ENCODE peak calls at places on chromosome 7, in six cellular contexts. Z is GM12878, T is K562, M is A549, B is HepG2, K is upper lobe of left lung. O is an unnamed sample.

GRCh38 chr7:55162476-55162875 is 143.7 kb downstream of the EGFR start:
- ATAC-seq in Z (no peak), T (no peak), M (no peak), B (no peak), K (no peak), O (no peak)

GRCh38 chr7:4797858-4798705 is 22.7 kb downstream of the AP5Z1 start:
- ATAC-seq in Z (peak; percentile 92), T (peak; percentile 92), M (peak; percentile 51), B (peak; percentile 76), K (peak; percentile 82), O (peak; percentile 68)

GRCh38 chr7:64182036-64182790 is 24.8 kb upstream of the ZNF735 start:
- ATAC-seq in Z (no peak), T (no peak), M (no peak), B (no peak), K (no peak), O (no peak)

GRCh38 chr7:150568714-150569113 is 1.5 kb downstream of the GIMAP4 start:
- ATAC-seq in Z (no peak), T (no peak), M (no peak), B (no peak), K (no peak), O (no peak)

GRCh38 chr7:158647475-158647792 is 57.2 kb downstream of the NCAPG2 start:
- ATAC-seq in Z (no peak), T (no peak), M (no peak), B (peak; percentile 23), K (no peak), O (no peak)

GRCh38 chr7:135251502-135252327 is 18.1 kb downstream of the STRA8 start:
- ATAC-seq in Z (peak; percentile 80), T (no peak), M (no peak), B (no peak), K (no peak), O (no peak)

GRCh38 chr7:42691030-42691639 is 220.7 kb downstream of the C7orf25 start:
- ATAC-seq in Z (peak; percentile 39), T (peak; percentile 84), M (peak; percentile 82), B (peak; percentile 92), K (peak; percentile 45), O (peak; percentile 52)

GRCh38 chr7:131747625-131748024 is 191.2 kb upstream of the PODXL start:
- ATAC-seq in Z (no peak), T (no peak), M (no peak), B (no peak), K (no peak), O (no peak)

GRCh38 chr7:30057741-30058140 is 29.5 kb downstream of the PLEKHA8 start:
- ATAC-seq in Z (no peak), T (no peak), M (no peak), B (no peak), K (no peak), O (no peak)

GRCh38 chr7:27161214-27161720 is 4.1 kb downstream of the HOXA9 start:
- ATAC-seq in Z (no peak), T (no peak), M (no peak), B (no peak), K (no peak), O (no peak)

GRCh38 chr7:32495298-32496051 is at the start of gene AVL9:
- ATAC-seq in Z (peak; percentile 98), T (peak; percentile 96), M (peak; percentile 97), B (peak; percentile 96), K (peak; percentile 100), O (peak; percentile 99)

GRCh38 chr7:25752967-25753791 is 398.8 kb upstream of the NFE2L3 start:
- ATAC-seq in Z (no peak), T (peak; percentile 45), M (no peak), B (no peak), K (no peak), O (no peak)

GRCh38 chr7:25753837-25754236 is 398.2 kb upstream of the NFE2L3 start:
- ATAC-seq in Z (no peak), T (peak; percentile 25), M (no peak), B (no peak), K (peak; percentile 40), O (no peak)

GRCh38 chr7:25752169-25752568 is 399.8 kb upstream of the NFE2L3 start:
- ATAC-seq in Z (no peak), T (no peak), M (no peak), B (no peak), K (no peak), O (no peak)

GRCh38 chr7:25754751-25755150 is 397.2 kb upstream of the NFE2L3 start:
- ATAC-seq in Z (no peak), T (no peak), M (no peak), B (no peak), K (no peak), O (no peak)

GRCh38 chr7:25754333-25754732 is 397.7 kb upstream of the NFE2L3 start:
- ATAC-seq in Z (no peak), T (no peak), M (no peak), B (no peak), K (no peak), O (peak; percentile 75)
- TF ChIP-seq EP300 in Z (no peak), T (no peak), M (no peak), B (no peak), K (no peak), O (no peak)

DNA sequence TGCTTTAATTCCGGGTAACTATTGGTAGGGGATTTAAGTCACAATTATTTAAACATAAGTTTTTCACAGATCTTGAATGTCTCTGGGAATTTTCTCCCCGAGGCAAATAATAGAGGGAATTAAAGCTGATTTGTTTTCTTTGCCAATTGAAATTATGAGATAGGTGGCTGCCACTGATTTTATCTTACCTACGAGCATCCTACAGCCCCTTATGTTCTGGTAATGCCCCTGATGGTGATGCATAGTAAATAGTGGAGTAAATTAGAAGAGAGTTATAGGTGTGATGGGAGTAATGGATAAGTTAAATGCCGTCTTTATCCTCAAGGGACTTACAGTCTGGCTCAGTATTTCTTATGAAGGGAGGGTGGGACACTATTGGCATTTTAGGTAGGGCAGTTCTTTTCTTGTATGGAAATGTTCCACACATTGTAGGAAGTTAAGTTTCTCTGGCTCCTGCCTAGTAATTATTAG is 58.1 kb downstream of the HDAC9 start:
- ATAC-seq in Z (no peak), T (no peak), M (no peak), B (no peak), K (no peak), O (no peak)
- H3K4me1 ChIP-seq in Z (no peaks in the 10 kb centered on the region), T (no peaks in the 10 kb centered on the region), M (peaks cover 4% of the 10 kb centered on the region), B (no peaks in the 10 kb centered on the region), K (no peaks in the 10 kb centered on the region), O (no peaks in the 10 kb centered on the region)

GRCh38 chr7:48035301-48035966 is at the start of gene C7orf57:
- ATAC-seq in Z (peak; percentile 90), T (peak; percentile 61), M (peak; percentile 98), B (peak; percentile 99), K (peak; percentile 98), O (peak; percentile 98)
- TF ChIP-seq CTCF in Z (no peak), T (no peak), M (peak; percentile 13), B (peak; percentile 77), K (no peak), O (no peak)

GRCh38 chr7:120843121-120843520 is 14.8 kb downstream of the TSPAN12 start:
- ATAC-seq in Z (no peak), T (peak; percentile 23), M (no peak), B (no peak), K (no peak), O (no peak)
- TF ChIP-seq EP300 in Z (no peak), T (no peak), M (no peak), B (no peak), K (no peak), O (no peak)

GRCh38 chr7:133477786-133478185 is 224.9 kb downstream of the EXOC4 start:
- ATAC-seq in Z (no peak), T (no peak), M (no peak), B (no peak), K (no peak), O (no peak)
- H3K4me1 ChIP-seq in Z (no peaks in the 10 kb centered on the region), T (no peaks in the 10 kb centered on the region), M (no peaks in the 10 kb centered on the region), B (peaks cover 7% of the 10 kb centered on the region), K (no peaks in the 10 kb centered on the region), O (no peaks in the 10 kb centered on the region)

DNA sequence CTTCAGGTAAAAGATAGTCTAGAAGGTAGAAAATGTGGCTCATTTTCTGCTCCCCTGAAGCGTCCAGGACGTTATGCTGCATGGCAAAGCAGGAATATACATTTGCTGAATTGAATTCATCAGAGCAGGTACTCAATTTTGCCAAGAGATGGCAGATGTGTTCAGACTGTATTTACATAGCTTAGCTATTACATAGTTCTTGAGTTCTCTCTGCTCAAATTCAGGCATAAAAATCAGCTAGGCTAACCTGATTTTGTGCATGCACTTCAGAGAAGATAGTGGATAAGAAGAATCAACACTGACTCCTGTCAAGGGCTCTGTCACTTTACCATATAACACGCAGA is 209.2 kb upstream of the FAM3C start:
- ATAC-seq in Z (peak; percentile 57), T (peak; percentile 45), M (no peak), B (peak; percentile 71), K (no peak), O (no peak)
- TF ChIP-seq CTCF in Z (no peak), T (peak; percentile 16), M (no peak), B (peak; percentile 42), K (no peak), O (no peak)

DNA sequence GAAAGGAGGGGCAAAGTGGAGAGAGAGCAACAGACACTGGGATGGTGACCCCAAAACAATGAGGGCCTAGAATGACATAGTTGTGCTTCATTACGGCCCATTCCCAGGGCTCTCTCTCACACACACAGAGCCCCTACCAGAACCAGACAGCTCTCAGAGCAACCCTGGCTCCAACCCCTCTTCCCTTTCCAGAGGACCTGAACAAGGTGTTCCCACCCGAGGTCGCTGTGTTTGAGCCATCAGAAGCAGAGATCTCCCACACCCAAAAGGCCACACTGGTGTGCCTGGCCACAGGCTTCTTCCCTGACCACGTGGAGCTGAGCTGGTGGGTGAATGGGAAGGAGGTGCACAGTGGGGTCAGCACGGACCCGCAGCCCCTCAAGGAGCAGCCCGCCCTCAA is 20.7 kb downstream of the PRSS2 start:
- ATAC-seq in Z (no peak), T (no peak), M (no peak), B (no peak), K (no peak), O (no peak)
- TF ChIP-seq EP300 in Z (no peak), T (no peak), M (no peak), B (no peak), K (no peak), O (no peak)

DNA sequence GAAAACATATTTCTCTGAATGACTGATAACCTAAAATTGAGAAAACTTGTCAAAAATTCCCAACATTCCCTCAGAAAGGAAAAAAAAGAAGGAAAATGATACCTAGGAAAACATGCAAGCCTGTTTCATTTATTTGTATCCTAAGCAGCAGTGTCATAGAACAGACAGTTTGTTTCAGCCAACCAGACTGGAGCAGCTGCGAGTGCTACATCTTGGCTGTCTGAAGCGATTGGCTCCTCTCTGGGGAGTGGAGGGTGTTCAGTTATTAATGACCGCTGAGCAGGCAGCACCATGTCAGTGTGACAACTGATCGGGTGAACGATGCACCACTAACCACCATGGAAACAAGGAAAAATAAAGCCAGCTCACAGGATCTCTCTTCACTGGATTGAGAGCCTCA is at the start of gene LRRN3:
- ATAC-seq in Z (peak; percentile 41), T (peak; percentile 81), M (no peak), B (no peak), K (peak; percentile 70), O (peak; percentile 41)
- H3K4me1 ChIP-seq in Z (peaks cover 11% of the 10 kb centered on the region), T (no peaks in the 10 kb centered on the region), M (peaks cover 16% of the 10 kb centered on the region), B (no peaks in the 10 kb centered on the region), K (no peaks in the 10 kb centered on the region), O (no peaks in the 10 kb centered on the region)

GRCh38 chr7:133079296-133079695 is 2.6 kb downstream of the CHCHD3 start:
- ATAC-seq in Z (no peak), T (no peak), M (no peak), B (no peak), K (no peak), O (no peak)
- TF ChIP-seq CTCF in Z (no peak), T (no peak), M (no peak), B (no peak), K (no peak), O (no peak)